ENCODE peak calls at places on chromosomes 4 and X, in nine cellular contexts. One of them, this sample, is unnamed.

GRCh38 chrX:2848806-2849420 is 20.2 kb downstream of the GYG2 start:
- DNase-seq in natural killer cell: no peak
- DNase-seq in T-helper 2 cell: no peak
- DNase-seq in neural progenitor cell: no peak
- DNase-seq in GM23248: peak
- DNase-seq in endothelial cell: no peak
- DNase-seq in frontal cortex: no peak
- DNase-seq in brain microvascular endothelial cell: peak
- DNase-seq in GM18507: no peak
- DNase-seq in this sample: no peak

GRCh38 chr4:28073860-28074555 is 1213.4 kb downstream of the STIM2 start:
- DNase-seq in natural killer cell: no peak
- DNase-seq in T-helper 2 cell: no peak
- DNase-seq in neural progenitor cell: peak
- DNase-seq in GM23248: no peak
- DNase-seq in endothelial cell: no peak
- DNase-seq in frontal cortex: no peak
- DNase-seq in brain microvascular endothelial cell: no peak
- DNase-seq in GM18507: no peak
- DNase-seq in this sample: no peak

GRCh38 chr4:80423553-80424224 is 88.2 kb downstream of the CFAP299 start:
- DNase-seq in natural killer cell: no peak
- DNase-seq in T-helper 2 cell: no peak
- DNase-seq in neural progenitor cell: no peak
- DNase-seq in GM23248: peak
- DNase-seq in endothelial cell: no peak
- DNase-seq in frontal cortex: no peak
- DNase-seq in brain microvascular endothelial cell: no peak
- DNase-seq in GM18507: no peak
- DNase-seq in this sample: no peak

GRCh38 chr4:5572751-5573150 is 135.6 kb downstream of the EVC2 start:
- DNase-seq in natural killer cell: no peak
- DNase-seq in T-helper 2 cell: no peak
- DNase-seq in neural progenitor cell: no peak
- DNase-seq in GM23248: no peak
- DNase-seq in endothelial cell: no peak
- DNase-seq in frontal cortex: no peak
- DNase-seq in brain microvascular endothelial cell: no peak
- DNase-seq in GM18507: no peak
- DNase-seq in this sample: no peak

GRCh38 chrX:19886375-19886774 is 1.0 kb downstream of the SH3KBP1 start:
- DNase-seq in natural killer cell: no peak
- DNase-seq in T-helper 2 cell: no peak
- DNase-seq in neural progenitor cell: peak
- DNase-seq in GM23248: no peak
- DNase-seq in endothelial cell: peak
- DNase-seq in frontal cortex: no peak
- DNase-seq in brain microvascular endothelial cell: no peak
- DNase-seq in GM18507: no peak
- DNase-seq in this sample: no peak

GRCh38 chrX:101062171-101062570 is 10.3 kb upstream of the TRMT2B start:
- DNase-seq in natural killer cell: no peak
- DNase-seq in T-helper 2 cell: no peak
- DNase-seq in neural progenitor cell: no peak
- DNase-seq in GM23248: peak
- DNase-seq in endothelial cell: no peak
- DNase-seq in frontal cortex: no peak
- DNase-seq in brain microvascular endothelial cell: no peak
- DNase-seq in GM18507: no peak
- DNase-seq in this sample: no peak

GRCh38 chr4:18980516-18981233 is 959.1 kb upstream of the LCORL start:
- DNase-seq in natural killer cell: no peak
- DNase-seq in T-helper 2 cell: no peak
- DNase-seq in neural progenitor cell: no peak
- DNase-seq in GM23248: no peak
- DNase-seq in endothelial cell: no peak
- DNase-seq in frontal cortex: no peak
- DNase-seq in brain microvascular endothelial cell: no peak
- DNase-seq in GM18507: no peak
- DNase-seq in this sample: no peak

GRCh38 chr4:14329228-14329627 is 673.1 kb upstream of the CPEB2 start:
- DNase-seq in natural killer cell: no peak
- DNase-seq in T-helper 2 cell: no peak
- DNase-seq in neural progenitor cell: no peak
- DNase-seq in GM23248: no peak
- DNase-seq in endothelial cell: no peak
- DNase-seq in frontal cortex: no peak
- DNase-seq in brain microvascular endothelial cell: no peak
- DNase-seq in GM18507: no peak
- DNase-seq in this sample: no peak

GRCh38 chr4:98476891-98477290 is 181.5 kb downstream of the TSPAN5 start:
- DNase-seq in natural killer cell: no peak
- DNase-seq in T-helper 2 cell: no peak
- DNase-seq in neural progenitor cell: no peak
- DNase-seq in GM23248: no peak
- DNase-seq in endothelial cell: no peak
- DNase-seq in frontal cortex: no peak
- DNase-seq in brain microvascular endothelial cell: no peak
- DNase-seq in GM18507: no peak
- DNase-seq in this sample: no peak

GRCh38 chrX:150198776-150199175 is 164.3 kb upstream of the MAMLD1 start:
- DNase-seq in natural killer cell: no peak
- DNase-seq in T-helper 2 cell: no peak
- DNase-seq in neural progenitor cell: no peak
- DNase-seq in GM23248: peak
- DNase-seq in endothelial cell: no peak
- DNase-seq in frontal cortex: no peak
- DNase-seq in brain microvascular endothelial cell: no peak
- DNase-seq in GM18507: no peak
- DNase-seq in this sample: no peak

GRCh38 chrX:131977619-131978018 is 45.5 kb upstream of the STK26 start:
- DNase-seq in natural killer cell: no peak
- DNase-seq in T-helper 2 cell: no peak
- DNase-seq in neural progenitor cell: no peak
- DNase-seq in GM23248: peak
- DNase-seq in endothelial cell: no peak
- DNase-seq in frontal cortex: no peak
- DNase-seq in brain microvascular endothelial cell: peak
- DNase-seq in GM18507: no peak
- DNase-seq in this sample: no peak

GRCh38 chr4:85500110-85500867 is 25.3 kb downstream of the ARHGAP24 start:
- DNase-seq in natural killer cell: no peak
- DNase-seq in T-helper 2 cell: no peak
- DNase-seq in neural progenitor cell: no peak
- DNase-seq in GM23248: peak
- DNase-seq in endothelial cell: no peak
- DNase-seq in frontal cortex: no peak
- DNase-seq in brain microvascular endothelial cell: no peak
- DNase-seq in GM18507: no peak
- DNase-seq in this sample: no peak

GRCh38 chr4:73311428-73311827 is 52.8 kb upstream of the ANKRD17 start:
- DNase-seq in natural killer cell: no peak
- DNase-seq in T-helper 2 cell: no peak
- DNase-seq in neural progenitor cell: no peak
- DNase-seq in GM23248: peak
- DNase-seq in endothelial cell: no peak
- DNase-seq in frontal cortex: no peak
- DNase-seq in brain microvascular endothelial cell: no peak
- DNase-seq in GM18507: no peak
- DNase-seq in this sample: no peak

GRCh38 chr4:93201471-93201870 is 627.1 kb upstream of the ATOH1 start:
- DNase-seq in natural killer cell: no peak
- DNase-seq in T-helper 2 cell: no peak
- DNase-seq in neural progenitor cell: no peak
- DNase-seq in GM23248: no peak
- DNase-seq in endothelial cell: no peak
- DNase-seq in frontal cortex: no peak
- DNase-seq in brain microvascular endothelial cell: no peak
- DNase-seq in GM18507: no peak
- DNase-seq in this sample: no peak

This sample was measured in HuH-7.5.